ENCODE peak calls at places on chromosomes 3 and 15, in five cellular contexts. P is trophoblast cell, L is H1, Y is IMR-90, J is mesenchymal stem cell. F is an unnamed sample.

GRCh38 chr3:189914799-189915198 is 205.9 kb downstream of the P3H2 start:
- DNase-seq in P (peak), L (no peak), Y (peak), J (peak), F (no peak)

GRCh38 chr3:111989061-111989678 is 9.6 kb upstream of the TAGLN3 start:
- DNase-seq in P (peak), L (no peak), Y (peak), J (peak), F (no peak)

GRCh38 chr15:40847225-40847961 is 3.5 kb downstream of the SPINT1 start:
- DNase-seq in P (no peak), L (no peak), Y (peak), J (peak), F (no peak)

GRCh38 chr3:171944109-171945016 is 95.0 kb upstream of the FNDC3B start:
- DNase-seq in P (peak), L (no peak), Y (no peak), J (peak), F (no peak)

GRCh38 chr3:64257096-64257755 is 32.0 kb upstream of the PRICKLE2 start:
- DNase-seq in P (no peak), L (no peak), Y (no peak), J (no peak), F (no peak)

GRCh38 chr15:36614016-36614415 is 34.6 kb downstream of the CDIN1 start:
- DNase-seq in P (peak), L (no peak), Y (no peak), J (no peak), F (no peak)

GRCh38 chr3:108153451-108153981 is 62.7 kb upstream of the CD47 start:
- DNase-seq in P (peak), L (peak), Y (peak), J (peak), F (peak)

GRCh38 chr15:45179221-45179985 is 8.4 kb downstream of the SHF start:
- DNase-seq in P (peak), L (no peak), Y (no peak), J (no peak), F (no peak)

GRCh38 chr3:160665784-160666526 is 11.0 kb upstream of the ARL14 start:
- DNase-seq in P (no peak), L (no peak), Y (peak), J (peak), F (no peak)

GRCh38 chr3:26989042-26989441 is 366.5 kb downstream of the LRRC3B start:
- DNase-seq in P (no peak), L (no peak), Y (no peak), J (no peak), F (no peak)

GRCh38 chr15:90294159-90294558 is 28.7 kb downstream of the NGRN start:
- DNase-seq in P (no peak), L (no peak), Y (no peak), J (no peak), F (no peak)

GRCh38 chr3:13015286-13016082 is 57.7 kb downstream of the IQSEC1 start:
- DNase-seq in P (no peak), L (no peak), Y (no peak), J (no peak), F (no peak)

GRCh38 chr3:176914764-176915163 is 282.5 kb downstream of the TBL1XR1 start:
- DNase-seq in P (no peak), L (no peak), Y (no peak), J (no peak), F (no peak)

GRCh38 chr3:97825101-97825500 is 3.3 kb downstream of the CRYBG3 start:
- DNase-seq in P (peak), L (no peak), Y (peak), J (no peak), F (no peak)

GRCh38 chr15:96270581-96271172 is 59.8 kb upstream of the NR2F2 start:
- DNase-seq in P (peak), L (no peak), Y (peak), J (peak), F (no peak)

GRCh38 chr3:133295199-133295901 is 104.5 kb upstream of the BFSP2 start:
- DNase-seq in P (no peak), L (no peak), Y (peak), J (no peak), F (no peak)

GRCh38 chr3:47406762-47407149 is 25.9 kb downstream of the PTPN23 start:
- DNase-seq in P (no peak), L (no peak), Y (no peak), J (no peak), F (no peak)

GRCh38 chr3:4030567-4030966 is 231.3 kb downstream of the LRRN1 start:
- DNase-seq in P (peak), L (no peak), Y (no peak), J (no peak), F (no peak)

GRCh38 chr3:136186850-136187249 is 9.3 kb downstream of the MSL2 start:
- DNase-seq in P (no peak), L (no peak), Y (peak), J (no peak), F (no peak)

GRCh38 chr3:184953396-184953795 is 141.4 kb downstream of the VPS8 start:
- DNase-seq in P (no peak), L (no peak), Y (no peak), J (no peak), F (no peak)

GRCh38 chr3:185280572-185281365 is 26.9 kb upstream of the EHHADH start:
- DNase-seq in P (peak), L (no peak), Y (peak), J (peak), F (no peak)

GRCh38 chr3:15291589-15292541 is 40.5 kb downstream of the SH3BP5 start:
- DNase-seq in P (no peak), L (no peak), Y (no peak), J (peak), F (no peak)

GRCh38 chr15:96626936-96627577 is 296.6 kb downstream of the NR2F2 start:
- DNase-seq in P (no peak), L (no peak), Y (no peak), J (no peak), F (no peak)

GRCh38 chr3:108100906-108101305 is 10.1 kb upstream of the CD47 start:
- DNase-seq in P (no peak), L (no peak), Y (no peak), J (no peak), F (no peak)

GRCh38 chr15:58980351-58980939 is 7.0 kb upstream of the RNF111 start:
- DNase-seq in P (peak), L (no peak), Y (peak), J (peak), F (no peak)

GRCh38 chr15:70200511-70200991 is 102.8 kb upstream of the TLE3 start:
- DNase-seq in P (peak), L (no peak), Y (no peak), J (peak), F (no peak)

GRCh38 chr3:78906245-78906644 is 861.6 kb downstream of the ROBO1 start:
- DNase-seq in P (no peak), L (no peak), Y (no peak), J (no peak), F (no peak)

GRCh38 chr3:98787181-98787580 is 24.0 kb downstream of the ST3GAL6 start:
- DNase-seq in P (no peak), L (no peak), Y (no peak), J (no peak), F (no peak)

GRCh38 chr3:7978104-7978457 is 523.5 kb upstream of the LMCD1 start:
- DNase-seq in P (no peak), L (no peak), Y (no peak), J (no peak), F (peak)

GRCh38 chr3:151903501-151903991 is 30.1 kb downstream of the SUCNR1 start:
- DNase-seq in P (no peak), L (no peak), Y (peak), J (peak), F (no peak)

GRCh38 chr3:188092648-188093047 is 61.3 kb upstream of the LPP start:
- DNase-seq in P (no peak), L (no peak), Y (peak), J (peak), F (no peak)

GRCh38 chr3:169618894-169619792 is 44.4 kb downstream of the MECOM start:
- DNase-seq in P (no peak), L (no peak), Y (no peak), J (no peak), F (no peak)

GRCh38 chr3:167346171-167346570 is 33.9 kb downstream of the ZBBX start:
- DNase-seq in P (no peak), L (no peak), Y (no peak), J (no peak), F (no peak)

GRCh38 chr3:13718437-13718836 is 161.4 kb downstream of the WNT7A start:
- DNase-seq in P (no peak), L (no peak), Y (no peak), J (no peak), F (no peak)

GRCh38 chr3:185912929-185913901 is 24.6 kb downstream of the TRA2B start:
- DNase-seq in P (no peak), L (no peak), Y (no peak), J (peak), F (no peak)

GRCh38 chr3:61584494-61584893 is 23.1 kb downstream of the PTPRG start:
- DNase-seq in P (no peak), L (no peak), Y (no peak), J (no peak), F (no peak)

GRCh38 chr3:190514163-190515153 is 573 bp downstream of the IL1RAP start:
- DNase-seq in P (peak), L (no peak), Y (peak), J (peak), F (peak)

GRCh38 chr3:184574552-184575430 is 13.2 kb downstream of the EPHB3 start:
- DNase-seq in P (no peak), L (no peak), Y (no peak), J (peak), F (no peak)

GRCh38 chr15:32130823-32131222 is 100.5 kb downstream of the CHRNA7 start:
- DNase-seq in P (no peak), L (no peak), Y (no peak), J (no peak), F (no peak)

GRCh38 chr15:32134777-32135307 is 104.5 kb downstream of the CHRNA7 start:
- DNase-seq in P (no peak), L (no peak), Y (no peak), J (no peak), F (no peak)

GRCh38 chr15:32135326-32135725 is 105.0 kb downstream of the CHRNA7 start:
- DNase-seq in P (no peak), L (no peak), Y (no peak), J (no peak), F (no peak)

GRCh38 chr15:32131803-32132202 is 101.5 kb downstream of the CHRNA7 start:
- DNase-seq in P (no peak), L (no peak), Y (no peak), J (no peak), F (no peak)

GRCh38 chr15:32132850-32133249 is 102.5 kb downstream of the CHRNA7 start:
- DNase-seq in P (no peak), L (no peak), Y (no peak), J (no peak), F (no peak)
- H3K23ac ChIP-seq in P (no peak), L (no peak), Y (no peak), J (no peak), F (no peak)

GRCh38 chr15:42153874-42154575 is 2.4 kb downstream of the PLA2G4F start:
- DNase-seq in P (no peak), L (no peak), Y (no peak), J (no peak), F (no peak)

GRCh38 chr15:42151736-42152135 is 4.7 kb downstream of the PLA2G4F start:
- DNase-seq in P (no peak), L (no peak), Y (no peak), J (no peak), F (no peak)

GRCh38 chr15:42152921-42153680 is 3.3 kb downstream of the PLA2G4F start:
- DNase-seq in P (no peak), L (no peak), Y (no peak), J (no peak), F (no peak)

GRCh38 chr15:42151012-42151615 is 5.3 kb downstream of the PLA2G4F start:
- DNase-seq in P (no peak), L (no peak), Y (no peak), J (no peak), F (no peak)

DNA sequence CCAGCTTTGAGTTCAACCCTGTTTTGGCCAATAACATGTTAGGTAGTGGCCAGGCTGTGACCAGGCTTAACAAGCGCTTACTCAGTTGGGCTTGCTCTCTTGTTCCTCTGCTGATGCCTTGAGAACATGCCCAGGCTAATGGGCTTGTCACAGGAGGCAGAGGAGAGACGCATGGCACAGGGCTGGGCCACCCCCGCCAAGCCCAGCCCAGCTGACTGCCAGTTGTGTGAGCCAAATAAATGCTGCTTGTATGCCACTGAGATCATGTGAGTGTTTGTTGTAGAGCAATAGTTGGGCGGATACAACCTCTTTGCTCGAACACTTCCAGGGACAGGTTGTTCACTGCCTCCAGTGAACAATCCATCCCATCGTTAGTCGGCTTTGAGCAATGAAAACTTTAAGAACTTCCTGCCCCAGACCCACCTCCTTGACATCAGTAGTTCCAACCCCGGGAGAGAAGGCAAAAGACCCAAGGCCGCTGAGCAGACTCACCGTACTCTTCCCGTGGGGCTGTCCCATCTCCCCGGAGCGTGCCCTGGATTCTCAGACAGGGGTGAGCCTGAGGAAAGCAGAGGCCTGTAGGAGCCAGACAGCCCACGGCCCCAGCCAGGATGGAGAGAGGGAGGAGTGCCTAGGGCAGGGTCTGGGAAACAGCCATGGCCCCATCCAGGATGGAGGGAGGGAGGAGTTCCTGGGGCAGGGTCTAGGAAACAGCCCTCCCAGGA is 4.1 kb downstream of the PLA2G4F start:
- DNase-seq in P (no peak), L (no peak), Y (no peak), J (no peak), F (no peak)
- H3K23ac ChIP-seq in P (no peak), L (no peak), Y (no peak), J (no peak), F (no peak)

GRCh38 chr3:124878561-124879394 is 8.4 kb downstream of the ITGB5 start:
- DNase-seq in P (no peak), L (no peak), Y (peak), J (peak), F (no peak)
- H3K23ac ChIP-seq in P (no peak), L (no peak), Y (peak), J (no peak), F (no peak)

GRCh38 chr15:66863382-66864085 is 161.5 kb downstream of the SMAD6 start:
- DNase-seq in P (no peak), L (no peak), Y (no peak), J (no peak), F (no peak)

GRCh38 chr15:66865622-66866611 is 163.9 kb downstream of the SMAD6 start:
- DNase-seq in P (peak), L (no peak), Y (no peak), J (no peak), F (no peak)

GRCh38 chr15:66864086-66864830 is 162.2 kb downstream of the SMAD6 start:
- DNase-seq in P (no peak), L (no peak), Y (no peak), J (no peak), F (no peak)

GRCh38 chr15:66866651-66867050 is 164.6 kb downstream of the SMAD6 start:
- DNase-seq in P (peak), L (no peak), Y (no peak), J (peak), F (no peak)

GRCh38 chr15:66864871-66865281 is 162.8 kb downstream of the SMAD6 start:
- DNase-seq in P (no peak), L (no peak), Y (no peak), J (no peak), F (no peak)
- H3K23ac ChIP-seq in P (no peak), L (no peak), Y (no peak), J (no peak), F (no peak)

F was measured in neuronal stem cell.